ENCODE peak calls at places on chromosomes 16 and 17, in four cellular contexts. B, H, J and A are unnamed samples.

GRCh38 chr17:610285-610684 is 104.4 kb downstream of the VPS53 start:
- DNase-seq in B (no peak), H (no peak), J (no peak), A (no peak)

GRCh38 chr17:44607836-44608690 is 48.2 kb upstream of the MEIOC start:
- DNase-seq in B (peak; percentile 75), H (no peak), J (no peak), A (peak; percentile 87)

GRCh38 chr17:27009087-27009486 is 284.8 kb upstream of the WSB1 start:
- DNase-seq in B (no peak), H (no peak), J (no peak), A (no peak)

GRCh38 chr17:7650509-7651096 is at the start of gene ATP1B2:
- DNase-seq in B (no peak), H (peak; percentile 89), J (peak; percentile 59), A (no peak)

GRCh38 chr16:49453001-49453400 is 79.4 kb downstream of the C16orf78 start:
- DNase-seq in B (no peak), H (peak; percentile 43), J (no peak), A (no peak)

GRCh38 chr17:80953471-80954315 is 37.9 kb upstream of the CHMP6 start:
- DNase-seq in B (no peak), H (peak; percentile 82), J (no peak), A (no peak)

GRCh38 chr17:15918261-15918660 is 26.7 kb upstream of the ADORA2B start:
- DNase-seq in B (no peak), H (peak; percentile 48), J (no peak), A (no peak)

GRCh38 chr17:82098939-82099765 is 1.1 kb upstream of the FASN start:
- DNase-seq in B (no peak), H (no peak), J (no peak), A (no peak)

GRCh38 chr16:50067290-50067853 is 1.6 kb downstream of the HEATR3 start:
- DNase-seq in B (peak; percentile 66), H (no peak), J (peak; percentile 45), A (no peak)

GRCh38 chr17:17809527-17810373 is 27.0 kb downstream of the SREBF1 start:
- DNase-seq in B (peak; percentile 41), H (no peak), J (peak; percentile 64), A (peak; percentile 92)

GRCh38 chr16:84117482-84117843 is 721 bp upstream of the MBTPS1 start:
- DNase-seq in B (peak; percentile 52), H (no peak), J (peak; percentile 45), A (peak; percentile 73)

GRCh38 chr17:39787743-39788484 is 50.2 kb downstream of the GRB7 start:
- DNase-seq in B (no peak), H (no peak), J (no peak), A (no peak)

GRCh38 chr16:10594312-10594950 is 14.0 kb upstream of the EMP2 start:
- DNase-seq in B (no peak), H (peak; percentile 91), J (no peak), A (no peak)

GRCh38 chr17:81601525-81602120 is 35.3 kb downstream of the NPLOC4 start:
- DNase-seq in B (peak; percentile 79), H (no peak), J (peak; percentile 75), A (no peak)

GRCh38 chr17:263271-263670 is 81.8 kb upstream of the DOC2B start:
- DNase-seq in B (no peak), H (peak; percentile 52), J (no peak), A (peak; percentile 38)

GRCh38 chr17:72683506-72684404 is 408.7 kb downstream of the SLC39A11 start:
- DNase-seq in B (peak; percentile 96), H (no peak), J (peak; percentile 98), A (no peak)

GRCh38 chr16:69406780-69407331 is 17.6 kb upstream of the CYB5B start:
- DNase-seq in B (no peak), H (no peak), J (peak; percentile 92), A (no peak)

GRCh38 chr17:43530303-43531081 is 15.6 kb downstream of the ETV4 start:
- DNase-seq in B (peak; percentile 97), H (peak; percentile 90), J (no peak), A (peak; percentile 89)

GRCh38 chr16:89431158-89431584 is 59.2 kb downstream of the ANKRD11 start:
- DNase-seq in B (peak; percentile 49), H (no peak), J (peak; percentile 70), A (no peak)

GRCh38 chr17:46264456-46265198 is 30.3 kb upstream of the LRRC37A start:
- DNase-seq in B (peak; percentile 76), H (no peak), J (peak; percentile 64), A (peak; percentile 84)

GRCh38 chr17:67360880-67361279 is 5.5 kb downstream of the PSMD12 start:
- DNase-seq in B (no peak), H (no peak), J (no peak), A (no peak)

GRCh38 chr16:86880316-86881117 is 302.2 kb downstream of the FOXL1 start:
- DNase-seq in B (no peak), H (no peak), J (no peak), A (no peak)

GRCh38 chr17:30174556-30174955 is 57.9 kb downstream of the NSRP1 start:
- DNase-seq in B (no peak), H (no peak), J (no peak), A (no peak)

GRCh38 chr16:49492090-49492801 is 118.6 kb downstream of the C16orf78 start:
- DNase-seq in B (peak; percentile 4), H (peak; percentile 87), J (peak; percentile 15), A (no peak)

GRCh38 chr17:61265397-61265796 is 134.2 kb upstream of the TBX2 start:
- DNase-seq in B (no peak), H (no peak), J (no peak), A (no peak)

GRCh38 chr17:38403491-38403890 is 24.8 kb upstream of the ARHGAP23 start:
- DNase-seq in B (no peak), H (no peak), J (peak; percentile 56), A (no peak)

GRCh38 chr16:77540656-77541055 is 105.8 kb upstream of the ADAMTS18 start:
- DNase-seq in B (peak; percentile 90), H (no peak), J (no peak), A (no peak)

GRCh38 chr17:48420823-48421222 is 9.2 kb downstream of the SKAP1 start:
- DNase-seq in B (no peak), H (no peak), J (no peak), A (no peak)

GRCh38 chr16:81486555-81487061 is 42.0 kb downstream of the CMIP start:
- DNase-seq in B (peak; percentile 93), H (peak; percentile 93), J (no peak), A (no peak)

GRCh38 chr17:6140188-6140587 is 70.0 kb downstream of the WSCD1 start:
- DNase-seq in B (no peak), H (no peak), J (no peak), A (no peak)

GRCh38 chr17:364766-365165 is 12.2 kb upstream of the RPH3AL start:
- DNase-seq in B (no peak), H (peak; percentile 83), J (no peak), A (no peak)

GRCh38 chr16:24610421-24610765 is 71.0 kb downstream of the RBBP6 start:
- DNase-seq in B (peak; percentile 32), H (peak; percentile 86), J (no peak), A (no peak)

GRCh38 chr16:86877108-86877507 is 298.8 kb downstream of the FOXL1 start:
- DNase-seq in B (no peak), H (no peak), J (no peak), A (no peak)

GRCh38 chr17:66716236-66717026 is 118.5 kb upstream of the CACNG5 start:
- DNase-seq in B (peak; percentile 40), H (peak; percentile 70), J (peak; percentile 22), A (peak; percentile 13)

GRCh38 chr17:4599505-4600281 is 15.4 kb downstream of the SMTNL2 start:
- DNase-seq in B (peak; percentile 53), H (no peak), J (no peak), A (no peak)

GRCh38 chr16:30657866-30658730 is at the start of gene FBRS:
- DNase-seq in B (peak; percentile 100), H (peak; percentile 100), J (peak; percentile 100), A (peak; percentile 100)

GRCh38 chr16:30660424-30661251 is 2.4 kb downstream of the FBRS start:
- DNase-seq in B (peak; percentile 19), H (no peak), J (no peak), A (no peak)

GRCh38 chr16:30656974-30657865 is 1.0 kb upstream of the FBRS start:
- DNase-seq in B (no peak), H (no peak), J (no peak), A (no peak)

GRCh38 chr16:30659507-30660423 is 1.5 kb downstream of the FBRS start:
- DNase-seq in B (peak; percentile 8), H (no peak), J (no peak), A (no peak)

DNA sequence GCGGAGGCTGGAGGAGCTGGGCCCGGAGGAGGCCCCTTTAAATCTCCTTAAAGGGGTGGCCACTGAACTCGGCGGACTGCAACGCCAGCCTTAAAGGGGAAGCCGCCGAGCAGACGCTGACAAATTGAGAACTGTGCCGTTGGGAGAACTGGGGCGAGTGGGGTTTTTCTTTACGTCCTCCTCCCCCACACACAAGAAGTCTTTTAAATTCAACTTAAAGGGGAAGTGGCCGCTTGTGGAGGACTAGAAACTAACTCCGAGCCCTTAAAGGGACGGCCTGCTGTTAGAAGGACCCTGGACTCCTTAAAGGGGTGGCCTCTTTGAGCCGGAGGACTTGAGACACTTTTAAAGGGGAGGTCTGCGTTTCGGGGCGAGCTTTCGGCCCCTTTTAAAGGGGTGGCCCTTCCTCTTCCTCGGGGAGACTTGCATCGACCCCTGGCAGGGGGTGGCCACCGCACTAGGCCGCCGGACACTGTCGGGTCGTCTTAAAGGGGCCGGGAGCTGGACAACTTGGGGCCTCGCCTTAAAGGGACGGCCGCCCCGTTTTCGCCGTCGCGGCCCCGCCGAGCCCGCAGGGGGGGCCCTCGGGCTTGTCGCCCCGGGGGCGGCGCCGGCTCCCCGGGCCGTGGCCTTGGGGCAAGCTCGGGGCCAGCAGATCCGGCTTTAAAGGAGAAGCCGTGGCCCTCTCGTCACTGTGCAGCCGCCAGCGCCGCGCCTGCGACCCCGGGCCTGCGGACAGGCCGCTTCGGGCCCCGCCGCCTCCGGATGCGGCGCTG is 688 bp downstream of the FBRS start:
- DNase-seq in B (peak; percentile 99), H (peak; percentile 95), J (peak; percentile 99), A (peak; percentile 91)
- TF ChIP-seq CTCF in B (no peak), H (no peak), J (peak; percentile 4), A (peak; percentile 22)

DNA sequence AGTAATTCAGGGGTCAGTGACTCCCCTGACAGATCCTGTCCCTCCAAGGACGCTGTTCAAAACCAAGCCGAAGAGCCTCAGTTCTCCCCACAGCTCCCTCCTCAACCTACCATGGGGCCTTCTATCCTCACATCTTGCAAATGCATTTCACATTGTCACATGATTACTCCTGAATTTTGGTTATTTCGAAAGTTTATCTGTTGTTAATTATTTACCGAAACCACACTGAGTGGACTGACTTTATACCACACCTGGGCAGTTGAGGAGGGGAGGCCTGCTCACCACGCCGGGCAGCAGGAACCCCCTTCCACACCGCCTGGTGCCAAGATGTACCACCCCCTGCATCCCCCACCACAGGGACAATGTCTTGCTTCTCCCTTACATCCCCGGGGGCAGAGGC is 4.7 kb downstream of the TIMP2 start:
- DNase-seq in B (no peak), H (no peak), J (no peak), A (no peak)
- TF ChIP-seq CTCF in B (no peak), H (no peak), J (no peak), A (no peak)

GRCh38 chr16:30972872-30973271 is 12.1 kb upstream of the HSD3B7 start:
- DNase-seq in B (peak; percentile 32), H (no peak), J (peak; percentile 39), A (no peak)
- TF ChIP-seq CTCF in B (peak; percentile 38), H (no peak), J (no peak), A (peak; percentile 21)

DNA sequence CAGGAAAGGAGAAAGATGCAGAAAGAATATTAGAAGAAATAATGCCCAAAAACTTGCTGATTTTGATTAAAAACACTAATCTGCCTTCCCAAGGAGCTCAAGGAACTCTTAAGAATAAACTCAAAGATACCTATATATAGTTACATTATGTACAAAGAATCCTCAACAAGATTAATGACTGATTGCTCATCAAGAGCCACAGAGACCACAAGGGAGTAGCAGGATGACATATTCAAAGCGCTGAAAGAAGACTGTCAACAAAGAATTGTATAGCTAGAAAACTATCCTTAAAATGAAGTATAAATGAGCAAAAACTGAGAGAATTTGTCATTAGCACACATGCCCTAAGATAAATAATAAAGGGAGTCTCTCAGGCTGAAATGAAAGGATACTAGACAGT is 6.2 kb downstream of the LPCAT2 start:
- DNase-seq in B (no peak), H (no peak), J (no peak), A (no peak)
- TF ChIP-seq CTCF in B (no peak), H (no peak), J (no peak), A (no peak)